ENCODE peak calls at places on chromosome 7, in eight cellular contexts. D, J, O, X, E, H, P and K are unnamed samples. For H3K4me1, the result is how much of the 10 kb centered on the place peaks cover.

GRCh38 chr7:57216340-57216739 is 84.1 kb upstream of the ZNF479 start:
- DNase-seq in D (peak), J (no peak), O (no peak), X (no peak), E (no peak), H (no peak), P (peak), K (no peak)

GRCh38 chr7:20786049-20786412 is 655 bp downstream of the SP8 start:
- DNase-seq in D (no peak), J (no peak), O (no peak), X (no peak), E (no peak), H (no peak), P (no peak), K (no peak)

GRCh38 chr7:101804087-101804631 is 13.3 kb upstream of the CUX1 start:
- DNase-seq in D (no peak), J (no peak), O (peak), X (peak), E (no peak), H (no peak), P (no peak), K (no peak)

GRCh38 chr7:55349126-55349525 is 16.0 kb upstream of the LANCL2 start:
- DNase-seq in D (no peak), J (no peak), O (no peak), X (peak), E (no peak), H (no peak), P (no peak), K (no peak)

GRCh38 chr7:55078465-55079372 is 59.9 kb downstream of the EGFR start:
- DNase-seq in D (peak), J (peak), O (no peak), X (peak), E (peak), H (no peak), P (no peak), K (peak)

GRCh38 chr7:142539901-142540300 is 209.4 kb upstream of the PRSS1 start:
- DNase-seq in D (no peak), J (no peak), O (no peak), X (no peak), E (no peak), H (peak), P (no peak), K (no peak)

GRCh38 chr7:116511552-116512523 is 12.3 kb downstream of the CAV2 start:
- DNase-seq in D (no peak), J (no peak), O (no peak), X (peak), E (no peak), H (peak), P (peak), K (peak)

GRCh38 chr7:37666026-37666780 is 17.4 kb upstream of the GPR141 start:
- DNase-seq in D (no peak), J (no peak), O (no peak), X (no peak), E (no peak), H (no peak), P (no peak), K (no peak)

GRCh38 chr7:98251251-98251843 is 685 bp downstream of the TECPR1 start:
- DNase-seq in D (peak), J (peak), O (peak), X (no peak), E (no peak), H (peak), P (peak), K (peak)

GRCh38 chr7:101507791-101508252 is 121.3 kb downstream of the MYL10 start:
- DNase-seq in D (no peak), J (no peak), O (no peak), X (peak), E (no peak), H (peak), P (no peak), K (peak)

GRCh38 chr7:39691821-39692220 is 68.4 kb downstream of the RALA start:
- DNase-seq in D (no peak), J (no peak), O (no peak), X (no peak), E (no peak), H (peak), P (no peak), K (no peak)

GRCh38 chr7:90723866-90724265 is 127.7 kb downstream of the CDK14 start:
- DNase-seq in D (no peak), J (no peak), O (no peak), X (no peak), E (no peak), H (no peak), P (no peak), K (no peak)

GRCh38 chr7:31747553-31747952 is 60.5 kb downstream of the PPP1R17 start:
- DNase-seq in D (no peak), J (no peak), O (no peak), X (no peak), E (no peak), H (no peak), P (no peak), K (no peak)

GRCh38 chr7:7821517-7821916 is 103.1 kb upstream of the RPA3 start:
- DNase-seq in D (no peak), J (no peak), O (no peak), X (peak), E (no peak), H (no peak), P (no peak), K (no peak)

GRCh38 chr7:73746378-73746777 is 7.8 kb upstream of the ABHD11 start:
- DNase-seq in D (no peak), J (no peak), O (no peak), X (no peak), E (no peak), H (no peak), P (no peak), K (no peak)

GRCh38 chr7:84194484-84195260 is at the start of gene SEMA3A:
- DNase-seq in D (no peak), J (peak), O (peak), X (peak), E (peak), H (peak), P (no peak), K (peak)

GRCh38 chr7:30970594-30971094 is 6.9 kb downstream of the GHRHR start:
- DNase-seq in D (no peak), J (no peak), O (no peak), X (peak), E (no peak), H (no peak), P (no peak), K (no peak)

GRCh38 chr7:16833373-16833772 is 28.6 kb upstream of the AGR2 start:
- DNase-seq in D (no peak), J (no peak), O (no peak), X (no peak), E (no peak), H (no peak), P (no peak), K (no peak)

GRCh38 chr7:4189151-4189570 is 492.9 kb upstream of the FOXK1 start:
- DNase-seq in D (no peak), J (peak), O (no peak), X (peak), E (peak), H (peak), P (peak), K (peak)

GRCh38 chr7:13852281-13852968 is 137.0 kb downstream of the ETV1 start:
- DNase-seq in D (no peak), J (no peak), O (no peak), X (no peak), E (no peak), H (peak), P (no peak), K (no peak)

GRCh38 chr7:1159933-1160664 is at the start of gene ZFAND2A:
- DNase-seq in D (peak), J (peak), O (peak), X (peak), E (peak), H (peak), P (peak), K (peak)

GRCh38 chr7:156113733-156114132 is 301.5 kb upstream of the SHH start:
- DNase-seq in D (no peak), J (no peak), O (no peak), X (no peak), E (no peak), H (no peak), P (no peak), K (no peak)

GRCh38 chr7:114539575-114539974 is 125.0 kb downstream of the FOXP2 start:
- DNase-seq in D (no peak), J (no peak), O (no peak), X (peak), E (peak), H (peak), P (peak), K (no peak)

GRCh38 chr7:128164061-128164954 is 76.8 kb upstream of the LEP start:
- DNase-seq in D (no peak), J (peak), O (no peak), X (no peak), E (no peak), H (peak), P (no peak), K (no peak)

GRCh38 chr7:22267989-22268615 is 88.9 kb downstream of the RAPGEF5 start:
- DNase-seq in D (no peak), J (no peak), O (no peak), X (no peak), E (no peak), H (no peak), P (no peak), K (no peak)

GRCh38 chr7:82389847-82390246 is 53.7 kb downstream of the CACNA2D1 start:
- DNase-seq in D (no peak), J (no peak), O (no peak), X (no peak), E (no peak), H (no peak), P (no peak), K (no peak)

GRCh38 chr7:55574062-55574717 is 1.9 kb upstream of the VOPP1 start:
- DNase-seq in D (no peak), J (no peak), O (peak), X (no peak), E (no peak), H (peak), P (no peak), K (no peak)

DNA sequence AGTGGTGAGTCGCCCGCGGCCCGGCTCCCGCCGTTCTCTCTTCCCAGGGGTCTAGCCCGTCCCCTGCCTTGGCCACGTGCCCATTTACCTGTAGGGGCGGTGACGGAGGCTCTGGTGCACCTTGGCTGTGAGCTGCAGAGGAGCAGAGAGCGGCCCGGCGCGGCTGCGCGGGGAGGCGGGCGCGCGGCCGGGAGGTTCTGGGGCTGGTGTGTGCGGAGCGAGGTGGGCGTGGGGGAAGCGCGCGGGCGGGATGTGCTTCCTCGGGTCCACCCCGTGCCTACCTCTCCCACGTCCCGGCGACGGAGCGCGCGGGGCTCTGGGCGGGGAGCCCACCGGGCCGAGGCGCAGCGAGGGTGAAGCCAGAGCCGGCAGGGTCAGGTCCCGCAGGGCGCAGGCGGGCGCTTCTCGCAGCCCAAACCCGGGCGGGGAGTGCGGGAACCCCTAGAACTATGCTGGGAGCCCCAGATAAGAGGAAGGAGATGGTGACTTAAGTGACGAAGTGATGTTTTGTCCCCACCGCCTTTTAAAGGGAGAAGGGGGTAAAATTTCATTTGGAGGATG is 430 bp downstream of the UPP1 start:
- DNase-seq in D (peak), J (peak), O (peak), X (no peak), E (peak), H (no peak), P (no peak), K (no peak)
- H3K4me1 ChIP-seq in D (under half), J (half or more), O (half or more), X (under half), E (under half), H (under half), P (under half), K (under half)

GRCh38 chr7:69430502-69431145 is 167.7 kb upstream of the AUTS2 start:
- DNase-seq in D (no peak), J (no peak), O (no peak), X (peak), E (peak), H (no peak), P (no peak), K (no peak)
- H3K27ac ChIP-seq in D (peak), J (no peak), O (no peak), X (no peak), E (no peak), H (no peak), P (no peak), K (no peak)

GRCh38 chr7:149838992-149839408 is 825 bp downstream of the ZNF862 start:
- DNase-seq in D (no peak), J (no peak), O (no peak), X (peak), E (peak), H (peak), P (no peak), K (no peak)
- TF ChIP-seq CTCF in D (no peak), J (no peak), O (no peak), X (no peak), E (no peak), H (no peak), P (no peak), K (no peak)

DNA sequence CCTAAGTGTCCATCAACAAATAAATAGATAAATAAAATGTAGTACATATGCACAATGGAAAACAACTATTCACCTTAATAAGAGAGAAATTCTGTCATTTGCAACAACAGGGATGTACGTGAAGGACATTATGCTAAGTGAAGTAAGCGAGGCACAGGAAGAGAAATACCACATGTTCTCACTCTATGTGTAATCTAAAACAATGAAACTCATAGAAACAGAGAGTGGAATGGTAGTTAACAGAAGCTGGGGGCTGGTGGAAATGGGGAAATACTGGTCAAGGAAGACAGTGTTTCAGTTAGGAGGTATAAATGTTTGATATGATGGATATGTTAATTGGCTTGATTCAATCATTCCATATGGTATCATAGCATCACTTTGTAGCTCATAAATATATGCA is 43.1 kb downstream of the ARL4A start:
- DNase-seq in D (no peak), J (no peak), O (no peak), X (no peak), E (no peak), H (no peak), P (no peak), K (no peak)
- H3K4me1 ChIP-seq in D (under half), J (under half), O (under half), X (under half), E (under half), H (under half), P (under half), K (under half)